ENCODE peak calls at places on chromosome 6, in eight cellular contexts. O, S, G, L, V, Y, U and H are unnamed samples.

GRCh38 chr6:36607782-36608386 is 13.7 kb downstream of the SRSF3 start:
- DNase-seq in G (no peak), S (no peak), O (peak), L (no peak), U (no peak), V (no peak), Y (peak), H (no peak)

GRCh38 chr6:61682562-61682961 is 603.5 kb downstream of the KHDRBS2 start:
- DNase-seq in Y (no peak), G (no peak), O (no peak), L (no peak), V (no peak), S (peak), U (no peak), H (no peak)

GRCh38 chr6:38259736-38260135 is 380.0 kb downstream of the BTBD9 start:
- DNase-seq in Y (peak), L (no peak), U (no peak), V (peak), O (peak), S (no peak), G (peak), H (peak)

GRCh38 chr6:56450376-56450775 is 192.3 kb downstream of the DST start:
- DNase-seq in V (peak), U (no peak), O (no peak), S (no peak), L (no peak), G (no peak), Y (no peak), H (no peak)

GRCh38 chr6:85458782-85459181 is 8.9 kb downstream of the NT5E start:
- DNase-seq in Y (no peak), O (peak), L (no peak), U (no peak), V (no peak), S (peak), G (peak), H (peak)

GRCh38 chr6:14333556-14334305 is 216.2 kb downstream of the CD83 start:
- DNase-seq in L (no peak), V (peak), O (peak), Y (no peak), S (no peak), G (peak), U (no peak), H (peak)

GRCh38 chr6:157535354-157536217 is 154.6 kb downstream of the ZDHHC14 start:
- DNase-seq in G (peak), S (no peak), U (peak), O (peak), L (peak), V (peak), Y (peak), H (peak)

GRCh38 chr6:1105833-1106400 is 206.0 kb upstream of the FOXQ1 start:
- DNase-seq in V (no peak), S (no peak), U (no peak), G (no peak), O (no peak), Y (peak), L (no peak), H (peak)

GRCh38 chr6:153328194-153328593 is 197.1 kb upstream of the RGS17 start:
- DNase-seq in U (no peak), Y (peak), O (no peak), G (no peak), V (no peak), S (no peak), L (no peak), H (no peak)

GRCh38 chr6:78427386-78427785 is 440.0 kb upstream of the IRAK1BP1 start:
- DNase-seq in O (no peak), U (no peak), L (no peak), G (no peak), V (no peak), Y (no peak), S (no peak), H (no peak)

GRCh38 chr6:29632789-29633531 is at the start of gene GABBR1:
- DNase-seq in G (peak), Y (peak), O (peak), V (peak), U (peak), S (peak), L (peak), H (peak)

GRCh38 chr6:98944598-98945011 is 3.1 kb downstream of the FBXL4 start:
- DNase-seq in L (no peak), S (no peak), O (peak), U (no peak), G (peak), V (peak), Y (peak), H (peak)

GRCh38 chr6:44073612-44074382 is 53.5 kb downstream of the MRPL14 start:
- DNase-seq in Y (no peak), U (peak), L (peak), S (peak), V (no peak), O (peak), G (no peak), H (peak)

GRCh38 chr6:49548613-49549304 is 1.7 kb upstream of the C6orf141 start:
- DNase-seq in L (no peak), S (peak), O (no peak), V (no peak), Y (no peak), G (no peak), U (no peak), H (no peak)

GRCh38 chr6:105759946-105760345 is 326.2 kb upstream of the PRDM1 start:
- DNase-seq in L (no peak), U (no peak), S (no peak), G (peak), Y (peak), V (no peak), O (peak), H (peak)

GRCh38 chr6:475341-475740 is 83.8 kb downstream of the IRF4 start:
- DNase-seq in L (no peak), G (no peak), V (no peak), Y (no peak), U (no peak), S (no peak), O (no peak), H (no peak)

GRCh38 chr6:718345-718744 is 25.4 kb upstream of the EXOC2 start:
- DNase-seq in O (no peak), Y (no peak), G (no peak), V (no peak), U (no peak), L (no peak), S (peak), H (no peak)

GRCh38 chr6:54053893-54054391 is 57.3 kb upstream of the MLIP start:
- DNase-seq in V (peak), L (no peak), Y (peak), G (peak), S (peak), U (no peak), O (peak), H (peak)

GRCh38 chr6:16855460-16855859 is 94.2 kb upstream of the ATXN1 start:
- DNase-seq in L (peak), O (no peak), Y (no peak), G (no peak), U (no peak), V (no peak), S (no peak), H (no peak)

GRCh38 chr6:3324262-3324942 is 65.7 kb downstream of the PSMG4 start:
- DNase-seq in S (no peak), Y (peak), L (peak), V (peak), G (peak), U (no peak), O (peak), H (peak)

GRCh38 chr6:157432231-157432630 is 51.2 kb downstream of the ZDHHC14 start:
- DNase-seq in S (no peak), G (no peak), O (no peak), L (no peak), Y (peak), U (no peak), V (no peak), H (no peak)

GRCh38 chr6:37785002-37785687 is 34.4 kb upstream of the ZFAND3 start:
- DNase-seq in V (no peak), G (no peak), L (no peak), O (no peak), Y (peak), S (peak), U (no peak), H (no peak)

GRCh38 chr6:142945446-142946180 is 637 bp upstream of the HIVEP2 start:
- DNase-seq in Y (peak), U (peak), G (no peak), L (peak), O (no peak), S (peak), V (no peak), H (no peak)

GRCh38 chr6:13531956-13532355 is 42.4 kb upstream of the SIRT5 start:
- DNase-seq in Y (no peak), G (no peak), S (peak), L (no peak), U (no peak), O (no peak), V (no peak), H (no peak)

GRCh38 chr6:5213851-5214507 is 46.8 kb downstream of the LYRM4 start:
- DNase-seq in S (no peak), Y (no peak), V (peak), L (no peak), O (peak), G (peak), U (no peak), H (peak)

GRCh38 chr6:43628392-43629103 is 516 bp downstream of the GTPBP2 start:
- DNase-seq in L (peak), U (peak), S (peak), Y (peak), V (peak), G (peak), O (peak), H (peak)

GRCh38 chr6:43076093-43076927 is at the start of gene PTK7:
- DNase-seq in S (peak), Y (peak), U (peak), L (peak), O (peak), V (peak), G (peak), H (peak)

GRCh38 chr6:141313986-141314385 is 818.7 kb upstream of the GJE1 start:
- DNase-seq in O (no peak), G (no peak), Y (no peak), U (no peak), V (no peak), L (no peak), S (no peak), H (no peak)

GRCh38 chr6:73739097-73739496 is 43.1 kb downstream of the CD109 start:
- DNase-seq in Y (peak), O (peak), V (peak), S (peak), G (peak), L (peak), U (peak), H (peak)

GRCh38 chr6:28542440-28543293 is 17.0 kb downstream of the GPX5 start:
- DNase-seq in U (peak), S (peak), Y (peak), O (peak), V (peak), G (peak), L (peak), H (peak)

GRCh38 chr6:13383280-13384163 is 55.2 kb upstream of the TBC1D7 start:
- DNase-seq in U (no peak), Y (peak), G (peak), V (peak), O (peak), S (no peak), L (no peak), H (peak)

GRCh38 chr6:75458895-75459294 is 34.7 kb downstream of the FILIP1 start:
- DNase-seq in U (no peak), G (peak), O (peak), S (no peak), V (peak), Y (peak), L (no peak), H (peak)

GRCh38 chr6:47203266-47203967 is 106.3 kb downstream of the TNFRSF21 start:
- DNase-seq in V (no peak), O (no peak), G (peak), Y (peak), U (peak), S (no peak), L (peak), H (no peak)

GRCh38 chr6:2196079-2196679 is 49.2 kb downstream of the GMDS start:
- DNase-seq in V (peak), O (peak), Y (peak), U (peak), G (peak), L (peak), S (peak), H (peak)

GRCh38 chr6:35411066-35411465 is 41.1 kb upstream of the FANCE start:
- DNase-seq in L (peak), S (no peak), O (no peak), U (no peak), Y (no peak), V (no peak), G (no peak), H (no peak)

GRCh38 chr6:130937942-130938604 is 110.9 kb downstream of the SMLR1 start:
- DNase-seq in O (peak), Y (no peak), U (no peak), G (peak), V (peak), S (no peak), L (no peak), H (peak)
- H3K4me3 ChIP-seq in O (no peak), Y (no peak), U (no peak), G (no peak), V (no peak), S (no peak), L (no peak), H (no peak)

DNA sequence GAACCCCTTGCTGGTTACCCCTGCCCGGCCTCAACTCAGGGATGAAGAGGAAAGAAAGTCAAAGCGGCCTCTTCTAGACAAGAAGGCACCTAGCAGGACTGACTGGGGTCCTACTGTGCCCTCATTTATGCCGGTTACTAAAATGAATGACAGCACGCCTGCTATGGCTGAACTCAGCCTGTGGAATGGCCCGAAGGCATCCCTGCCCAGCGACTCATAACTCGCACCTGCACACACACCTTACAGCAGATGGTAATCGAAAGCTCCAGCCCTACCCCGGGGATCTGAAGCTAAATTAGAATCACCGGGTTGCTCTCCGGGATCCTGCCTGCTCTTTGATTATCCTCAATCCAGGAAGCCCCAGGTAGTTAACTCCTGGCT is 747 bp upstream of the TXNDC5 start:
- DNase-seq in L (no peak), V (no peak), Y (peak), S (peak), G (no peak), U (no peak), O (no peak), H (no peak)
- H3K4me3 ChIP-seq in L (peak), V (peak), Y (peak), S (peak), G (peak), U (peak), O (peak), H (peak)

GRCh38 chr6:147506704-147507114 is 1.8 kb upstream of the SAMD5 start:
- DNase-seq in V (peak), O (peak), S (peak), L (peak), G (peak), U (no peak), Y (peak), H (peak)

GRCh38 chr6:147508073-147508870 is at the start of gene SAMD5:
- DNase-seq in L (no peak), Y (peak), G (peak), S (peak), V (peak), O (peak), U (no peak), H (peak)

GRCh38 chr6:147509900-147510299 is 1.4 kb downstream of the SAMD5 start:
- DNase-seq in Y (no peak), L (no peak), O (no peak), G (no peak), U (no peak), S (no peak), V (no peak), H (no peak)

GRCh38 chr6:147508871-147509608 is 550 bp downstream of the SAMD5 start:
- DNase-seq in O (no peak), V (no peak), U (no peak), G (no peak), Y (no peak), L (no peak), S (peak), H (no peak)

DNA sequence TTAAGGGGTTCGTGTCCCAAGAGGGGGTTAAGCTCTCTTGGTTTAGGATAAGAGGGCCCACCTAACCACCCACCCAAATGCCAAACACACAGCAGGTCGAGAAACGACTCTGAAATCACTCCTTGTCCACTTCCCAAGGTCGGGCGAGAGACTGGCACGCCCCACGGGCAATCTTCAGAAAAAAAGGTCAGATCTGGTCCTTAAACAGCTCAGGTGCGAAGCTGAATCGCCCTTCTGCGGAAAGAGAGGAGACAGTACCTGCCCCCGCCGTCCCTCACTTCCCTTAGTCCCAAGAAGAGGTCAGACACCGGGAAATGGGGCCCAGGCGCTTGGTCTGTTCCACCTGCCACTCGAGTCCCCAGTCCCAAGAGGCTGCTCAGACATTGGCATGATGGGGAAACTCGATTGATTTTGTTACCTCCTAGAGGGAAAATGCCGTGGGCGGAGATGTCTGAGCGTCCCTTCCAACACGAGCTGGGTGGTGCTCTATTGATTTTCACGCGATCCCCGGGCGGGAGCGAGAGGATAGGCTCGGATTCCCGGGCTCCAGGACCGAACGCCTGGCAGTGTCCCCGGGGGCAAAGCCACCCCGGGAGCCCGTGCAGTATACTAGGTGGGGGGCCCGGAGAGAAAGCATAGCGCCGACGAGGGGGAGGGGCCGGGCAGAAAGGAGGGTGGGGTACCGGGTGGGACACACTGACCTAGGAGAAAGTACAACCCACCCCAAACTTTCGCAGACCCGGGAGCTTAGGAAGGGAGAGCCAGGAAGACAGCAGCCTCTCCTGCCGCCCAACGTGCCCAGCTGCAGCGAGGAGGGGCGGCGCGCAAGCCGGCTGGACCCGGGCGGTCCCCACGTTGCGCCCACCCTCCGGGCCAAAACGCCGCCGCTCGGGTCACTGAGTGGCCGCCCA is 1.1 kb upstream of the SAMD5 start:
- DNase-seq in L (no peak), U (no peak), Y (peak), G (peak), V (peak), S (peak), O (peak), H (no peak)
- H3K4me3 ChIP-seq in L (no peak), U (no peak), Y (peak), G (peak), V (peak), S (peak), O (peak), H (peak)

DNA sequence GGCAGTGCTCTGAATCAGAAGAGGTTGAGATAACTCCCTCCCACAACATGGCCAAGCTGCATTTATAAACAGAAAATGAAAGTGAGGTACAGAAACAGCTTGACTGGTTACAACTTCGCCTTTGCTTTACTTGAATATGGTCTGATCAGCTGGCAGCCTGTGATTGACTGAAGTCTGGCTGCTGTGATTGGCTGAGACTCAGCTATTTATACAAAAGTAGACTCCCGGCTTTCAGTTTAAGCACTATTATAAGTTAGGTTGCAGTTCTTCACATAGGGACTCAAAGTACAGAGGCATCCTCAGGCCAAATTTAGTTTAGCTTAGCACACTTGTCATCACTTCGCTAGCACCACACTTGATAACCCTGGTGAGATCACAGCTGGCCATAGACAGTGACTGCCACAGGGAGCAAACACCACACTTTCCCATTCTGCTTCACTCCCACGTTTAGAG is 362.6 kb downstream of the EPM2A start:
- DNase-seq in G (peak), Y (peak), L (no peak), O (peak), S (no peak), U (no peak), V (peak), H (peak)
- H3K4me3 ChIP-seq in G (peak), Y (no peak), L (no peak), O (peak), S (no peak), U (no peak), V (no peak), H (peak)

GRCh38 chr6:155103816-155104366 is 108.8 kb downstream of the TIAM2 start:
- DNase-seq in O (peak), S (peak), Y (no peak), L (no peak), V (peak), U (no peak), G (peak), H (peak)

GRCh38 chr6:155100591-155100990 is 105.5 kb downstream of the TIAM2 start:
- DNase-seq in L (no peak), V (no peak), Y (no peak), O (no peak), U (no peak), S (no peak), G (no peak), H (no peak)

GRCh38 chr6:155100087-155100486 is 105.0 kb downstream of the TIAM2 start:
- DNase-seq in S (no peak), Y (no peak), O (no peak), L (no peak), G (no peak), V (no peak), U (no peak), H (no peak)
- H3K4me3 ChIP-seq in S (no peak), Y (no peak), O (no peak), L (no peak), G (no peak), V (no peak), U (no peak), H (no peak)